ENCODE peak calls at places on chromosomes 5 and 9, in six cellular contexts. Y, T, Q, C, E and W are unnamed samples.

GRCh38 chr5:90473321-90474234 is 993 bp downstream of the MBLAC2 start:
- DNase-seq in Y (no peak), T (peak), Q (no peak), C (peak), E (no peak), W (peak)

GRCh38 chr5:39076757-39077475 is 2.7 kb upstream of the RICTOR start:
- DNase-seq in Y (peak), T (no peak), Q (no peak), C (no peak), E (peak), W (no peak)

GRCh38 chr5:97056263-97056662 is 86.1 kb downstream of the LIX1 start:
- DNase-seq in Y (no peak), T (no peak), Q (no peak), C (no peak), E (no peak), W (no peak)

GRCh38 chr5:110248921-110249320 is 477.6 kb downstream of the TMEM232 start:
- DNase-seq in Y (no peak), T (no peak), Q (no peak), C (no peak), E (no peak), W (no peak)

GRCh38 chr5:68116868-68117411 is 98.6 kb upstream of the PIK3R1 start:
- DNase-seq in Y (no peak), T (no peak), Q (no peak), C (no peak), E (no peak), W (no peak)

GRCh38 chr5:36596247-36596646 is 10.2 kb upstream of the SLC1A3 start:
- DNase-seq in Y (no peak), T (no peak), Q (no peak), C (no peak), E (no peak), W (no peak)

GRCh38 chr9:15160673-15161072 is 146.3 kb downstream of the TTC39B start:
- DNase-seq in Y (no peak), T (no peak), Q (no peak), C (no peak), E (no peak), W (no peak)

GRCh38 chr5:620586-621180 is 8.5 kb downstream of the CEP72 start:
- DNase-seq in Y (no peak), T (no peak), Q (no peak), C (peak), E (no peak), W (no peak)

GRCh38 chr9:134571946-134572914 is 69.4 kb upstream of the COL5A1 start:
- DNase-seq in Y (no peak), T (peak), Q (peak), C (peak), E (no peak), W (no peak)

GRCh38 chr5:129379406-129379805 is 80.7 kb upstream of the ADAMTS19 start:
- DNase-seq in Y (no peak), T (no peak), Q (no peak), C (no peak), E (no peak), W (no peak)

GRCh38 chr5:113047234-113047633 is 70.6 kb downstream of the DCP2 start:
- DNase-seq in Y (no peak), T (no peak), Q (no peak), C (no peak), E (peak), W (no peak)

GRCh38 chr5:11172484-11172883 is 411.4 kb upstream of the DAP start:
- DNase-seq in Y (no peak), T (no peak), Q (no peak), C (no peak), E (no peak), W (no peak)

GRCh38 chr9:122100756-122101155 is 7.6 kb upstream of the TTLL11 start:
- DNase-seq in Y (no peak), T (no peak), Q (no peak), C (no peak), E (no peak), W (no peak)

GRCh38 chr9:6842584-6842947 is 84.8 kb downstream of the KDM4C start:
- DNase-seq in Y (no peak), T (no peak), Q (no peak), C (no peak), E (no peak), W (no peak)

GRCh38 chr5:139524446-139524845 is 36.7 kb upstream of the UBE2D2 start:
- DNase-seq in Y (no peak), T (no peak), Q (no peak), C (no peak), E (no peak), W (no peak)

GRCh38 chr9:4301971-4302427 is 2.1 kb upstream of the GLIS3 start:
- DNase-seq in Y (no peak), T (peak), Q (no peak), C (no peak), E (peak), W (peak)

GRCh38 chr5:131373265-131373664 is 109.4 kb downstream of the CDC42SE2 start:
- DNase-seq in Y (no peak), T (no peak), Q (no peak), C (no peak), E (no peak), W (no peak)

GRCh38 chr5:96687812-96688453 is 25.8 kb downstream of the CAST start:
- DNase-seq in Y (peak), T (no peak), Q (no peak), C (no peak), E (peak), W (peak)

GRCh38 chr5:53779541-53779981 is 219.1 kb downstream of the NDUFS4 start:
- DNase-seq in Y (no peak), T (no peak), Q (no peak), C (no peak), E (peak), W (peak)

GRCh38 chr5:57724836-57725235 is 242.2 kb upstream of the ACTBL2 start:
- DNase-seq in Y (no peak), T (no peak), Q (no peak), C (no peak), E (peak), W (no peak)

GRCh38 chr5:84381501-84382362 is 2.9 kb downstream of the EDIL3 start:
- DNase-seq in Y (no peak), T (no peak), Q (no peak), C (no peak), E (no peak), W (peak)

GRCh38 chr9:136355616-136356557 is 7.7 kb downstream of the DNLZ start:
- DNase-seq in Y (no peak), T (no peak), Q (no peak), C (no peak), E (no peak), W (no peak)

GRCh38 chr9:114098021-114098659 is 952 bp downstream of the KIF12 start:
- DNase-seq in Y (no peak), T (peak), Q (no peak), C (no peak), E (no peak), W (no peak)

GRCh38 chr5:139105621-139106071 is 92.5 kb downstream of the SIL1 start:
- DNase-seq in Y (no peak), T (no peak), Q (no peak), C (no peak), E (no peak), W (no peak)

GRCh38 chr9:100445161-100445902 is 18.4 kb downstream of the MSANTD3 start:
- DNase-seq in Y (no peak), T (no peak), Q (no peak), C (no peak), E (no peak), W (no peak)

GRCh38 chr5:120538149-120538548 is 74.0 kb downstream of the PRR16 start:
- DNase-seq in Y (no peak), T (no peak), Q (no peak), C (no peak), E (no peak), W (no peak)

GRCh38 chr5:139744471-139745120 is 51.0 kb upstream of the PSD2 start:
- DNase-seq in Y (no peak), T (no peak), Q (no peak), C (no peak), E (no peak), W (peak)

GRCh38 chr9:131712151-131712716 is 27.6 kb downstream of the RAPGEF1 start:
- DNase-seq in Y (no peak), T (no peak), Q (no peak), C (no peak), E (no peak), W (no peak)

GRCh38 chr9:107043886-107044285 is 180.9 kb downstream of the ZNF462 start:
- DNase-seq in Y (no peak), T (no peak), Q (no peak), C (no peak), E (peak), W (no peak)

GRCh38 chr9:85543196-85543595 is 198.6 kb downstream of the AGTPBP1 start:
- DNase-seq in Y (no peak), T (no peak), Q (no peak), C (no peak), E (no peak), W (no peak)

GRCh38 chr5:180618830-180619562 is 27.7 kb upstream of the SCGB3A1 start:
- DNase-seq in Y (no peak), T (peak), Q (no peak), C (no peak), E (no peak), W (no peak)

GRCh38 chr9:74528207-74528606 is 31.1 kb downstream of the RORB start:
- DNase-seq in Y (no peak), T (no peak), Q (no peak), C (no peak), E (no peak), W (peak)

GRCh38 chr9:85007753-85008152 is 338.2 kb downstream of the NTRK2 start:
- DNase-seq in Y (no peak), T (no peak), Q (no peak), C (no peak), E (no peak), W (no peak)

GRCh38 chr9:35812025-35812602 is at the start of gene SPAG8:
- DNase-seq in Y (peak), T (peak), Q (peak), C (peak), E (peak), W (peak)

GRCh38 chr5:132971483-132972435 is 8.3 kb upstream of the AFF4 start:
- DNase-seq in Y (no peak), T (no peak), Q (no peak), C (peak), E (no peak), W (no peak)

GRCh38 chr9:15308511-15308910 is 1.5 kb upstream of the TTC39B start:
- DNase-seq in Y (no peak), T (no peak), Q (no peak), C (no peak), E (no peak), W (no peak)

GRCh38 chr5:68087866-68088265 is 127.7 kb upstream of the PIK3R1 start:
- DNase-seq in Y (no peak), T (no peak), Q (no peak), C (no peak), E (no peak), W (no peak)

GRCh38 chr9:512555-513272 is 298.0 kb downstream of the DOCK8 start:
- DNase-seq in Y (no peak), T (no peak), Q (no peak), C (no peak), E (no peak), W (no peak)

GRCh38 chr5:68587181-68587580 is 371.6 kb downstream of the PIK3R1 start:
- DNase-seq in Y (no peak), T (no peak), Q (no peak), C (no peak), E (no peak), W (no peak)